ENCODE peak calls at places on chromosomes 16 and 17, in ten cellular contexts. K is NCI-H524 treated with DMSO at 0.1 percent for 48 hours; Q is effector CD4-positive, alpha-beta T cell; W is A549; X is H7; V is NCI-H510A treated with DMSO at 0.1 percent for 48 hours; G is HTR-8/SVneo; O is amygdala; I is heart left ventricle; A is SIG-M5. F is an unnamed sample.

GRCh38 chr17:32289454-32289853 is 23.8 kb downstream of the RHBDL3 start:
- DNase-seq in X (peak), Q (no peak), K (no peak), I (no peak), W (no peak), A (no peak), G (no peak), V (no peak), O (no peak), F (no peak)

GRCh38 chr17:79915850-79916430 is 76.7 kb upstream of the CBX4 start:
- DNase-seq in I (peak), W (peak), G (peak), O (no peak), X (peak), A (no peak), K (no peak), V (no peak), Q (no peak), F (no peak)

GRCh38 chr16:89880477-89881367 is 7.3 kb downstream of the TCF25 start:
- DNase-seq in O (no peak), A (no peak), V (no peak), Q (no peak), X (peak), I (peak), G (no peak), K (no peak), W (no peak), F (no peak)

GRCh38 chr16:11133344-11133921 is 122.6 kb downstream of the SOCS1 start:
- DNase-seq in G (peak), V (peak), A (no peak), O (no peak), W (no peak), K (no peak), I (peak), Q (no peak), X (no peak), F (no peak)

GRCh38 chr16:85557083-85557975 is 55.8 kb upstream of the GSE1 start:
- DNase-seq in I (no peak), G (no peak), W (peak), K (no peak), V (no peak), O (no peak), A (no peak), X (peak), Q (peak), F (no peak)

GRCh38 chr17:79959042-79959441 is 76.6 kb downstream of the TBC1D16 start:
- DNase-seq in G (no peak), O (no peak), X (no peak), I (no peak), K (no peak), Q (no peak), A (no peak), V (no peak), W (no peak), F (no peak)

GRCh38 chr17:75241996-75242460 is 19.4 kb downstream of the GGA3 start:
- DNase-seq in K (no peak), A (no peak), Q (no peak), V (no peak), X (peak), O (no peak), G (no peak), I (no peak), W (no peak), F (peak)

GRCh38 chr17:61139219-61139618 is 260.4 kb upstream of the TBX2 start:
- DNase-seq in X (no peak), I (no peak), O (no peak), W (no peak), G (peak), Q (peak), A (peak), K (no peak), V (no peak), F (peak)

GRCh38 chr16:87688876-87689815 is 76.6 kb downstream of the KLHDC4 start:
- DNase-seq in Q (no peak), V (no peak), X (no peak), I (no peak), O (no peak), W (no peak), K (no peak), A (no peak), G (no peak), F (no peak)

GRCh38 chr17:67221062-67221998 is 23.7 kb downstream of the HELZ start:
- DNase-seq in V (peak), K (peak), W (peak), X (peak), G (peak), Q (no peak), A (no peak), I (no peak), O (no peak), F (peak)

GRCh38 chr17:28369684-28370034 is 448 bp downstream of the VTN start:
- DNase-seq in Q (no peak), K (no peak), V (no peak), I (no peak), O (no peak), X (no peak), G (no peak), W (no peak), A (no peak), F (no peak)

GRCh38 chr17:16477255-16477654 is 14.7 kb downstream of the LRRC75A start:
- DNase-seq in A (no peak), V (no peak), X (peak), I (no peak), G (peak), W (peak), O (no peak), K (no peak), Q (no peak), F (no peak)

GRCh38 chr16:19700319-19700781 is 17.7 kb downstream of the KNOP1 start:
- DNase-seq in G (no peak), W (peak), Q (no peak), O (no peak), X (no peak), I (no peak), V (no peak), A (no peak), K (no peak), F (no peak)

GRCh38 chr17:18261146-18261515 is 669 bp downstream of the MIEF2 start:
- DNase-seq in Q (peak), A (no peak), I (peak), W (peak), X (peak), G (peak), V (peak), K (no peak), O (no peak), F (no peak)

GRCh38 chr16:57123969-57124674 is 31.7 kb downstream of the CPNE2 start:
- DNase-seq in Q (no peak), X (no peak), W (no peak), I (no peak), K (no peak), O (no peak), A (no peak), V (peak), G (no peak), F (no peak)

GRCh38 chr16:58493756-58494431 is 6.0 kb upstream of the NDRG4 start:
- DNase-seq in X (no peak), Q (no peak), W (no peak), O (no peak), A (no peak), K (no peak), V (no peak), G (no peak), I (no peak), F (no peak)

GRCh38 chr17:66580601-66581385 is 254.1 kb upstream of the CACNG5 start:
- DNase-seq in W (no peak), A (no peak), G (no peak), I (no peak), O (no peak), V (peak), Q (no peak), K (no peak), X (no peak), F (no peak)

F was measured in T-helper 9 cell.